ENCODE peak calls at places on chromosomes 5 and 9, in four cellular contexts. S is HepG2, K is HCT116, T is K562. W is an unnamed sample.

GRCh38 chr9:16732546-16732945 is 137.9 kb downstream of the BNC2 start:
- DNase-seq in S (no peak), K (no peak), T (no peak), W (no peak)

GRCh38 chr5:128927644-128928043 is 37.6 kb upstream of the SLC27A6 start:
- DNase-seq in T (no peak), K (no peak), S (no peak), W (no peak)

GRCh38 chr9:75812139-75812538 is 78.3 kb upstream of the PCSK5 start:
- DNase-seq in S (no peak), T (no peak), K (no peak), W (no peak)

GRCh38 chr5:84301535-84301934 is 83.1 kb downstream of the EDIL3 start:
- DNase-seq in K (no peak), S (no peak), T (no peak), W (no peak)

GRCh38 chr5:176675676-176676360 is 28.5 kb downstream of the TSPAN17 start:
- DNase-seq in S (peak), K (peak), T (peak), W (no peak)

GRCh38 chr9:134501266-134502181 is 140.1 kb upstream of the COL5A1 start:
- DNase-seq in T (no peak), K (no peak), S (no peak), W (peak)

GRCh38 chr5:401216-402034 is 41.6 kb upstream of the EXOC3 start:
- DNase-seq in K (no peak), T (no peak), S (no peak), W (no peak)

GRCh38 chr5:113232246-113232645 is 202.5 kb downstream of the TSSK1B start:
- DNase-seq in K (no peak), T (no peak), S (no peak), W (no peak)

GRCh38 chr5:139849501-139849900 is 53.9 kb downstream of the PSD2 start:
- DNase-seq in S (no peak), K (no peak), T (no peak), W (no peak)

GRCh38 chr5:14465776-14466175 is 115.8 kb upstream of the OTULINL start:
- DNase-seq in S (no peak), T (no peak), K (no peak), W (no peak)

GRCh38 chr5:80216096-80216495 is 39.8 kb downstream of the SERINC5 start:
- DNase-seq in T (no peak), K (no peak), S (no peak), W (no peak)

GRCh38 chr5:27313549-27313948 is 275.2 kb upstream of the CDH9 start:
- DNase-seq in S (no peak), K (no peak), T (no peak), W (no peak)

GRCh38 chr9:105245720-105246161 is 1.3 kb downstream of the SLC44A1 start:
- DNase-seq in T (no peak), K (no peak), S (no peak), W (no peak)

GRCh38 chr9:116377179-116377790 is 223.7 kb downstream of the PAPPA start:
- DNase-seq in S (no peak), K (peak), T (no peak), W (no peak)
- TF ChIP-seq ELF1 in S (no peak), K (no peak), T (no peak), W (no peak)

GRCh38 chr9:112332674-112332976 is 794 bp downstream of the PTBP3 start:
- DNase-seq in K (no peak), S (no peak), T (no peak), W (no peak)

GRCh38 chr9:112333639-112334318 is 360 bp upstream of the PTBP3 start:
- DNase-seq in T (peak), K (peak), S (peak), W (peak)

GRCh38 chr9:112331676-112331955 is 1.8 kb downstream of the PTBP3 start:
- DNase-seq in T (no peak), K (no peak), S (no peak), W (no peak)

GRCh38 chr9:112332977-112333638 is at the start of gene PTBP3:
- DNase-seq in S (peak), K (no peak), T (peak), W (peak)

GRCh38 chr9:112332272-112332671 is 1.1 kb downstream of the PTBP3 start:
- DNase-seq in T (no peak), K (no peak), S (no peak), W (no peak)
- H3K27ac ChIP-seq in T (peak), K (peak), S (peak), W (peak)

GRCh38 chr5:157351386-157352089 is 85.6 kb downstream of the CYFIP2 start:
- DNase-seq in S (no peak), T (no peak), K (no peak), W (no peak)

GRCh38 chr5:157357823-157358222 is 91.9 kb downstream of the CYFIP2 start:
- DNase-seq in S (no peak), T (no peak), K (no peak), W (no peak)

GRCh38 chr5:157352756-157353340 is 86.9 kb downstream of the CYFIP2 start:
- DNase-seq in S (no peak), T (no peak), K (no peak), W (no peak)

GRCh38 chr5:157356576-157356975 is 90.7 kb downstream of the CYFIP2 start:
- DNase-seq in S (no peak), T (no peak), K (no peak), W (no peak)

DNA sequence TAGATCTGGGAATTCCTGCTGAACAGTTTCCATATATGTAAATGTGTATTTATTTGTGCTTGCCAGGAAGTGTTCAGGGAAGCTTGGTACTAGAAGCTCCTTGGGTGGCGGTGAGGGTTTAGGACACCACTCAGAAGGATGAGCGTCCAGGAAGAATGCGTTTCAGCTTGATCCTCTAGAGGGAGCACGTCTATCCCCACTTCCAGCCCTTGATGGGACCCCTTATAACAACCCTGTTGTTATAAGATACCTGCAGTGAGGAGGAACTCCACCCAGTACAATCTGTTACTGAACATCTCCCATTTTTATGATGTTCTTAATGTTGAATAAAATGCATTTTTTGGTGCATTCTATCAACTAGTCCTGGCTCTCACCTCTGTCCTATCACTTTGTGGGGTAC is 88.9 kb downstream of the CYFIP2 start:
- DNase-seq in S (no peak), K (no peak), T (peak), W (peak)
- TF ChIP-seq ELF1 in S (no peak), K (no peak), T (no peak), W (no peak)

GRCh38 chr9:35683323-35683722 is 6.4 kb downstream of the TPM2 start:
- DNase-seq in K (no peak), S (no peak), T (no peak), W (no peak)
- H3K27ac ChIP-seq in K (no peak), S (no peak), T (no peak), W (no peak)

GRCh38 chr9:78783743-78784142 is 486.8 kb downstream of the PSAT1 start:
- DNase-seq in T (no peak), S (no peak), K (no peak), W (no peak)
- TF ChIP-seq ELF1 in T (no peak), S (no peak), K (no peak), W (no peak)

DNA sequence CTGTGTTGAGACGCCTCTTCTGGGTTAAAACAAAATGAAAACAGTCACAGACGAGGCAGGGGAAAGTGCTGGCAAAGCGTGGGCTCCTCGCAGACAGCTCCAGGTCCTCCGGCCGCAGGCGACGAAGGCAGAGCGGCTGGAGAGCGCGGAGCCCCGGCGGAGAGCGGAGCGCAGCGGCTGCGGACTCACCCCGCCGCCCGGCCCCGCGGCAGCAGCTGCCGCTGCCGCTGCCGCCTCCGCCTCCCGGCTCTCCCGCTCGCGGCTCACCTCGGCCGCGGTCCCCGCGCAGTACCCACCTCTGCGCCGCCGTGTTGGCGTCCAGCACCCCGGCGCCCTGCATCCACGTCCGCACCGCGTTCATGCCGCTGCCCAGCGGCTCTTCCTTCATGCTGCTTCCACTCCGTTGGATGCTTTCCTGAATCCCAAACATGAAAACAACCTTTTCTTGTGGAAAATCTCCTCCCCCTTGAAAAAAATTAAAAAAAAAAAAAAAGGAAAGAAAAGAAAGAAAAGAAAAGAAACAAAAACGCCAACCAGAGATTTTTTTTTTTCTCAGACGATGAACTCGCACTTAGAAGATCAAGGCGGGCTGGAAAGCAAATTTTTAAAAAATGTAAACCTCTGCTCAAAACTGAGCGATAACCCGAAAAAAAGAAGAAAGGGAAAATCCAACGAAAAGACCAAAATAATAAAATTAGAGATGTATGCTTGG is 511 bp downstream of the EBF1 start:
- DNase-seq in K (no peak), T (peak), S (no peak), W (peak)
- H3K27ac ChIP-seq in K (no peak), T (no peak), S (no peak), W (peak)

W was measured in SK-N-SH.